ENCODE peak calls at places on chromosomes 1 and 21, in six cellular contexts. G is HL-60, A is prostate gland, M is HepG2, Q is stomach, N is transverse colon. J is an unnamed sample.

GRCh38 chr1:184483101-184483813 is 96.4 kb downstream of the C1orf21 start:
- DNase-seq in N (peak), M (no peak), A (peak), G (no peak), Q (peak), J (no peak)

GRCh38 chr1:81703736-81704463 is 96.8 kb upstream of the ADGRL2 start:
- DNase-seq in A (no peak), M (no peak), G (no peak), N (no peak), Q (no peak), J (no peak)

GRCh38 chr21:27586326-27586725 is 619.4 kb upstream of the ADAMTS5 start:
- DNase-seq in Q (no peak), N (no peak), A (no peak), M (no peak), G (no peak), J (no peak)

GRCh38 chr21:41345934-41346685 is 15.7 kb upstream of the MX2 start:
- DNase-seq in N (no peak), Q (peak), G (no peak), M (no peak), A (peak), J (no peak)

GRCh38 chr1:96096138-96097011 is 625.2 kb upstream of the PTBP2 start:
- DNase-seq in A (no peak), N (no peak), G (no peak), M (no peak), Q (no peak), J (no peak)

GRCh38 chr1:70090146-70090545 is 115.2 kb downstream of the LRRC40 start:
- DNase-seq in N (no peak), M (no peak), A (no peak), G (no peak), Q (no peak), J (no peak)

GRCh38 chr1:84163123-84164038 is 19.3 kb downstream of the PRKACB start:
- DNase-seq in A (no peak), G (no peak), N (no peak), M (no peak), Q (no peak), J (no peak)

GRCh38 chr1:56509713-56510641 is 69.4 kb downstream of the PLPP3 start:
- DNase-seq in N (no peak), Q (no peak), M (peak), G (no peak), A (no peak), J (no peak)

GRCh38 chr1:216500273-216500967 is 77.2 kb upstream of the USH2A start:
- DNase-seq in N (no peak), Q (no peak), M (peak), G (no peak), A (no peak), J (no peak)

GRCh38 chr1:183635112-183635605 is 424 bp downstream of the ARPC5 start:
- DNase-seq in Q (peak), A (no peak), N (peak), G (no peak), M (no peak), J (peak)

GRCh38 chr1:12436345-12436658 is 181.7 kb downstream of the DHRS3 start:
- DNase-seq in A (no peak), N (no peak), Q (no peak), M (peak), G (no peak), J (no peak)

GRCh38 chr1:178094752-178095645 is 1.1 kb downstream of the RASAL2 start:
- DNase-seq in G (no peak), M (no peak), Q (no peak), A (no peak), N (no peak), J (no peak)

GRCh38 chr21:42509239-42509638 is 4.4 kb upstream of the SLC37A1 start:
- DNase-seq in N (no peak), G (no peak), A (no peak), M (no peak), Q (no peak), J (no peak)

GRCh38 chr1:198220428-198220827 is 63.6 kb downstream of the NEK7 start:
- DNase-seq in M (no peak), N (no peak), A (no peak), Q (no peak), G (no peak), J (no peak)

GRCh38 chr1:234699795-234700665 is 90.1 kb upstream of the IRF2BP2 start:
- DNase-seq in A (peak), N (no peak), M (no peak), G (no peak), Q (no peak), J (peak)

GRCh38 chr1:114340906-114341698 is 169.9 kb downstream of the TRIM33 start:
- DNase-seq in Q (no peak), M (no peak), A (no peak), N (no peak), G (no peak), J (no peak)

GRCh38 chr1:218930879-218931278 is 242.8 kb upstream of the LYPLAL1 start:
- DNase-seq in A (no peak), M (no peak), Q (no peak), G (no peak), N (no peak), J (no peak)

GRCh38 chr1:173473599-173474011 is 3.5 kb upstream of the PRDX6 start:
- DNase-seq in Q (no peak), N (no peak), M (no peak), A (no peak), G (no peak), J (no peak)

GRCh38 chr1:182348916-182349747 is 42.5 kb downstream of the GLUL start:
- DNase-seq in Q (no peak), G (no peak), N (no peak), A (no peak), M (no peak), J (peak)

GRCh38 chr1:222058249-222058648 is 316.4 kb upstream of the DUSP10 start:
- DNase-seq in G (no peak), M (no peak), N (no peak), A (no peak), Q (no peak), J (no peak)

GRCh38 chr1:232553050-232553754 is 76.7 kb downstream of the SIPA1L2 start:
- DNase-seq in A (no peak), Q (peak), N (peak), M (no peak), G (no peak), J (no peak)

GRCh38 chr1:20059847-20060246 is 10.1 kb upstream of the PLA2G5 start:
- DNase-seq in M (no peak), Q (no peak), N (no peak), G (no peak), A (no peak), J (no peak)

GRCh38 chr1:52636701-52637695 is 4.0 kb downstream of the SHISAL2A start:
- DNase-seq in N (peak), G (peak), Q (no peak), A (no peak), M (no peak), J (no peak)

GRCh38 chr1:162285149-162285561 is 91.5 kb downstream of the SPATA46 start:
- DNase-seq in M (peak), Q (peak), N (peak), G (no peak), A (peak), J (peak)

GRCh38 chr1:156508205-156508954 is 7.8 kb upstream of the MEF2D start:
- DNase-seq in Q (peak), N (peak), G (peak), A (no peak), M (no peak), J (no peak)

GRCh38 chr1:171403396-171403795 is 81.9 kb upstream of the PRRC2C start:
- DNase-seq in N (no peak), M (no peak), Q (no peak), A (no peak), G (no peak), J (no peak)

GRCh38 chr1:35902671-35903070 is 19.7 kb downstream of the AGO1 start:
- DNase-seq in Q (no peak), A (no peak), N (no peak), M (no peak), G (no peak), J (no peak)

GRCh38 chr1:19529570-19530145 is 44.3 kb upstream of the CAPZB start:
- DNase-seq in M (no peak), Q (no peak), N (no peak), G (no peak), A (no peak), J (no peak)

GRCh38 chr1:208065862-208066261 is 154.9 kb upstream of the CD34 start:
- DNase-seq in M (no peak), A (no peak), N (no peak), Q (no peak), G (peak), J (no peak)

GRCh38 chr1:93180723-93181613 is at the start of gene CCDC18:
- DNase-seq in G (no peak), M (peak), Q (no peak), N (no peak), A (no peak), J (no peak)

GRCh38 chr1:161172776-161173376 is 4.4 kb downstream of the B4GALT3 start:
- DNase-seq in A (no peak), Q (no peak), G (no peak), M (no peak), N (no peak), J (no peak)

GRCh38 chr1:161173711-161174110 is 3.6 kb downstream of the B4GALT3 start:
- DNase-seq in M (no peak), N (no peak), Q (no peak), A (no peak), G (no peak), J (no peak)

GRCh38 chr1:161171191-161171590 is 5.0 kb downstream of the PPOX start:
- DNase-seq in A (no peak), M (no peak), N (no peak), G (no peak), Q (no peak), J (no peak)

GRCh38 chr1:161171696-161172095 is 5.5 kb downstream of the PPOX start:
- DNase-seq in N (no peak), M (no peak), G (no peak), Q (no peak), A (no peak), J (no peak)

GRCh38 chr1:161172349-161172748 is 5.0 kb downstream of the B4GALT3 start:
- DNase-seq in N (no peak), Q (peak), M (no peak), G (no peak), A (peak), J (no peak)
- H3K27ac ChIP-seq in N (peak), Q (peak), M (no peak), G (no peak), A (peak), J (peak)

GRCh38 chr1:43402055-43402865 is 12.6 kb downstream of the SZT2 start:
- DNase-seq in G (no peak), Q (no peak), N (no peak), A (peak), M (no peak), J (no peak)
- TF ChIP-seq POLR2AphosphoS5 in G (no peak), Q (no peak), N (no peak), A (peak), M (no peak), J (no peak)

DNA sequence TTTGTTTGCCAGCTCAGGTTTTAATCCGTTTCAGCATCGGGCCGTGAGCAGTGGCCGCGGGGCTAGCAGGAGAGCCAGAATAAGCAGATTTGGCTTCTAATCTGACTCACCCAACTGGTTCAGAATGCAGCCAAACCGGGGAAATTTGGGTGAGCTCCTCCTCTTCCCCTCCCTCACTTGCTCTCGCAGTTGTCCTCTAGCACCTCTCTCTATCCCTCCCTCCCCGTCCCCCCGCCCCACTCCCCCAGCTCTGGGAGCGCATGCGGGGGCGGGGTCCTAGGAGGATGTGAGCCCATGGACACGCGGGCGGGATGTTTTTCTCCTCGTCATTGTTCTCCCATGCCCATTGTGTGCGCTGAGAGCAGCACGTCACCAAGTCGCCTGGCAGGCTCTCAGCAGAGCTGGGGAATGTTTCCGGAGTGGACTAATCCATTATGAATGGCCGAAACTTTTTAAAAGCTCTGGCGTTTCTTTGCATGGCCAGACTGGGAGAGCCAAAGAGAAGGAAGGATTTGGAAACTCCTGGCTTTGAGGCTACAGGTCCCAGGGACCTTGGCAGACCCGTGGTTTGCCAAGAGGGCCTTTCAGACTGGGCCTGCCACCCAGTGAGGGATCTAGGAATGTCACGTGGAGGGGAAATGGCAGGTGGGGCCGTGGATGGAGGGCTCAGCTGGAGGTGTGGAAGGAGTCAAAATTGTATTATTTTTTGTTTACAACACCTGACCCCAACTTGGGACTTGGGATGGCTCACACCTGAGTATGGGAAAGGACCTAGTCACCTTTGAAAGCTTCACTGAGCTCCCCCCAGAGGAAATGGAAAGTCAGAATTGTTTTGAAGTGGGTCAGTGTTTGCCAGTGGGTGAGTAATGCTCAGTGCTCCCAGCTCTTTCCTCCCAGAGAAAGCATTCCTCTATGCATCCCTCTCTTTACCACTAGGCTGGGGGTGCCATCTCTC is 39.2 kb downstream of the CDK18 start:
- DNase-seq in N (peak), M (peak), Q (peak), G (no peak), A (peak), J (peak)
- H3K4me3 ChIP-seq in N (peak), M (no peak), Q (peak), G (no peak), A (peak), J (peak)

GRCh38 chr1:236351875-236352573 is 42.1 kb upstream of the EDARADD start:
- DNase-seq in N (no peak), M (no peak), G (no peak), A (no peak), Q (no peak), J (no peak)
- H3K27ac ChIP-seq in N (no peak), M (no peak), G (no peak), A (no peak), Q (no peak), J (no peak)

DNA sequence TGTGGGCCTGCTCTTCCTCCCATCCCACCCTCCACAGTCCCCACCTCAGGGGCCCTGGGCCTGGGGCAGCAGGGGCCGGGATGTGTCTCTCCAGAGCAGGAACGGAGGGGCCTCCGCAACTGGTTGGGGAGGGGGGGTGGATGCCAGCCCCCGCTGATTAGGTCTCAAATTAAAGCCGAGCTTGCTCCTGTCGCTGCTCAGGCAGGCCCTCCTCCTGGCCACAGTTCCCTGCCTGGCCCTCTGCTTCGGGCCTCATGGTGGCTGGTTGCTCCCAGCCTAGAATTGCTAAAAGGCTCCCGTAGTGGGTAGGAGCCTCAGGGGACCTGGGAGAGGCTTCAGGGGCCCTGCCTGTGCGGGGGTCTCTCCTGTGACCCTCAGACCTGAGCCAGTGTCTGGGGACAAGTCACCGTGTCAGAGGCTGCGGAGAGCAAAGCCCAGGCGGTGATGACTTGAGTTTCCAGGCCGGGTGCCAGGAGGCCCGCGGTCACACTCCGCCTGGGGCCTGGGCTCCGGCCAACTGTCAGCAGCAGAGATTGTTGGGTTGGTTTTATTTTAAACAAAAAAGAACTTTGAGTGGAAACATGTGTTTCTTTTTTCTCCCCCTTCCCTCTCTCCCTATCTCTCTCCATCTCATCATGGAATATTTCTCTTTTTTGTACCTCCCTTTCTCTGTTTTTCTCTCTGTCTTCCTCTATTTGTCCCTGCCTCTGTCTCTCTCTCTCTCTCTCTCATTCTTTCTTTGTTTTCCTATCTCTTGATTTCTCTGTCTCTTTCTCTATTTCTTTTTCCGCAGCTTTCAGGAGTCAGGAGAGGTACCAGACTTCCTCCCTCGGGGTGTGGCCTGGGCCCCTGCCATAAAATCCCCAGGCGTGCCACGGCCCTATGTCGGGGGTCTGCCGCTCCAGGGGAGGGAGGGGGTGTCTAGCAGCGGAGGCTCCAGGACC is 20.0 kb upstream of the EPHA2 start:
- DNase-seq in Q (peak), M (no peak), G (no peak), A (peak), N (peak), J (peak)
- TF ChIP-seq POLR2AphosphoS5 in Q (peak), M (peak), G (no peak), A (peak), N (peak), J (no peak)

DNA sequence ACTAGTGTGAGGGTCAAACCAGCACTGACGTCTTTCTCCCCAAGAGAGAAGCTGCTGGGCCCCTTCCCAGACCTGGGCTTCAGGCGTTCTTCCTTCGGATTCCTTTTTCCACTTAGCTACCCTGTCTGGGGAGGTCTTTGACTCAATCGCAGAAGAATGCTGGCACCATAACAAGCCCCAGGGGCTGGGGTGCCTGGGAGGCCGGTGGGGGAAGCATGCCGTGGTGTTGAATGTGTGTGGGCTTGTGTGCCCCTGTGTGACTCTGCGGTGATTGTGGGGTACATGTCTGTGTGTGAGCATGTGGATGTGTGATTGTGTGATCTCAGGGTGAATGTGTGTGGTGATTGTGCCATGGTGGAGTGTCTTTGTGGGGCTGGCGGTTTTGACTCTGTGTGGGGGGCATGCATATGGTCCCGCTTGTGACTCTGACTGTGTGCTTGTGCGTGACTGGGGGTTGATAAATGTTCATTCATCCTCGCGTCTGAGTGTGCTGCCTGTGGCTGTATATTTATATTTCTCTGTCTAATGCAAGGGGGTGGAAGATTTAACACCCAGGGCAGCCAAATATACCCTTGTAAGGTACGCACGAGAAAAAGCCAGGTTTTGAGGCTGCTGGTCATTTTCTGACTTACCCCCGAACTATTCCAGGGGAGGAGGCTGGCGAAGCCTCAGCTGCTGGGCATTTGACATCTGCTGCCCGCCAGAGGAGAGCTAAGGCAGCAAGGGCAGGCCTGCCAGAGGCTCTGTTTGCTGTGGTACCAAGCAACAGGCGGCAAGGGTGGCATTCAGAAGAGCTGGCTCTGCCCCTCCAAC is 1.1 kb upstream of the SYNC start:
- DNase-seq in M (no peak), A (no peak), G (no peak), Q (no peak), N (no peak), J (peak)
- H3K4me3 ChIP-seq in M (peak), A (peak), G (no peak), Q (peak), N (peak), J (peak)

GRCh38 chr1:209413062-209413461 is 170.5 kb upstream of the CAMK1G start:
- DNase-seq in G (no peak), Q (no peak), M (no peak), N (no peak), A (no peak), J (no peak)

GRCh38 chr1:209412566-209412965 is 170.9 kb upstream of the CAMK1G start:
- DNase-seq in A (no peak), N (no peak), Q (no peak), G (no peak), M (no peak), J (no peak)

GRCh38 chr1:209412036-209412435 is 171.5 kb upstream of the CAMK1G start:
- DNase-seq in Q (no peak), G (no peak), N (no peak), M (no peak), A (no peak), J (no peak)

GRCh38 chr1:209411491-209411929 is 172.0 kb upstream of the CAMK1G start:
- DNase-seq in A (peak), G (no peak), M (no peak), N (no peak), Q (no peak), J (no peak)

GRCh38 chr1:209409786-209410185 is 173.7 kb upstream of the CAMK1G start:
- DNase-seq in Q (no peak), G (no peak), A (no peak), N (no peak), M (no peak), J (no peak)
- H3K27ac ChIP-seq in Q (no peak), G (no peak), A (no peak), N (no peak), M (no peak), J (peak)

GRCh38 chr1:154404984-154405761 is at the start of gene IL6R:
- DNase-seq in N (peak), G (peak), Q (peak), A (peak), M (peak), J (peak)
- TF ChIP-seq POLR2AphosphoS5 in N (peak), G (peak), Q (peak), A (peak), M (no peak), J (peak)